ENCODE peak calls at places on chromosome 1, in six cellular contexts. C is pancreas; M is hepatocyte; Z is CD4-positive, alpha-beta memory T cell; S is GM23248; A is ovary. B is an unnamed sample.

GRCh38 chr1:92822907-92823306 is 8.9 kb upstream of the RPL5 start:
- DNase-seq in C (no peak), M (peak; percentile 40), Z (no peak), S (peak; percentile 39), A (no peak), B (no peak)

GRCh38 chr1:156893048-156893953 is at the start of gene PEAR1:
- DNase-seq in C (no peak), M (peak; percentile 47), Z (no peak), S (no peak), A (peak; percentile 81), B (no peak)

GRCh38 chr1:19888112-19888511 is 5.9 kb downstream of the OTUD3 start:
- DNase-seq in C (no peak), M (no peak), Z (no peak), S (no peak), A (no peak), B (no peak)

GRCh38 chr1:22636927-22637326 is 499 bp downstream of the C1QA start:
- DNase-seq in C (no peak), M (no peak), Z (no peak), S (no peak), A (no peak), B (no peak)

GRCh38 chr1:218676991-218677390 is 331.9 kb downstream of the TGFB2 start:
- DNase-seq in C (no peak), M (no peak), Z (no peak), S (no peak), A (no peak), B (no peak)

GRCh38 chr1:74571493-74571800 is 59.0 kb upstream of the LRRC53 start:
- DNase-seq in C (no peak), M (no peak), Z (no peak), S (no peak), A (no peak), B (no peak)

GRCh38 chr1:41330588-41331545 is 30.4 kb upstream of the FOXO6 start:
- DNase-seq in C (no peak), M (no peak), Z (no peak), S (no peak), A (no peak), B (peak; percentile 36)

GRCh38 chr1:25063591-25064416 is 133.7 kb upstream of the RUNX3 start:
- DNase-seq in C (no peak), M (no peak), Z (no peak), S (no peak), A (no peak), B (peak; percentile 31)

GRCh38 chr1:225355863-225356262 is 72.0 kb downstream of the LBR start:
- DNase-seq in C (no peak), M (no peak), Z (no peak), S (no peak), A (no peak), B (no peak)

GRCh38 chr1:59474496-59474895 is 177.6 kb downstream of the FGGY start:
- DNase-seq in C (no peak), M (no peak), Z (no peak), S (no peak), A (no peak), B (no peak)

GRCh38 chr1:68460935-68461334 is 11.2 kb upstream of the RPE65 start:
- DNase-seq in C (no peak), M (no peak), Z (no peak), S (no peak), A (no peak), B (no peak)

GRCh38 chr1:170881268-170882265 is 53.8 kb upstream of the MROH9 start:
- DNase-seq in C (no peak), M (peak; percentile 24), Z (no peak), S (peak; percentile 70), A (no peak), B (no peak)

GRCh38 chr1:25217015-25217414 is 15.3 kb downstream of the SYF2 start:
- DNase-seq in C (no peak), M (no peak), Z (no peak), S (no peak), A (no peak), B (no peak)

GRCh38 chr1:234627009-234627950 is 17.3 kb upstream of the IRF2BP2 start:
- DNase-seq in C (no peak), M (no peak), Z (no peak), S (no peak), A (no peak), B (no peak)

GRCh38 chr1:42933060-42933586 is 25.5 kb downstream of the SLC2A1 start:
- DNase-seq in C (no peak), M (no peak), Z (no peak), S (no peak), A (no peak), B (no peak)

GRCh38 chr1:169238506-169238905 is 129.1 kb downstream of the NME7 start:
- DNase-seq in C (no peak), M (no peak), Z (no peak), S (peak; percentile 71), A (no peak), B (no peak)

GRCh38 chr1:97849350-97850339 is 71.2 kb downstream of the DPYD start:
- DNase-seq in C (no peak), M (peak; percentile 12), Z (no peak), S (peak; percentile 96), A (no peak), B (no peak)

GRCh38 chr1:39720094-39720999 is 18.3 kb upstream of the PPIE start:
- DNase-seq in C (no peak), M (peak; percentile 77), Z (peak; percentile 65), S (peak; percentile 68), A (no peak), B (no peak)

GRCh38 chr1:67314696-67315095 is 7.0 kb downstream of the IL12RB2 start:
- DNase-seq in C (no peak), M (no peak), Z (peak; percentile 9), S (no peak), A (no peak), B (no peak)

GRCh38 chr1:116224111-116224510 is 112.9 kb downstream of the MAB21L3 start:
- DNase-seq in C (no peak), M (no peak), Z (no peak), S (no peak), A (no peak), B (no peak)

GRCh38 chr1:181135462-181135781 is 46.9 kb downstream of the IER5 start:
- DNase-seq in C (no peak), M (no peak), Z (no peak), S (peak; percentile 76), A (no peak), B (no peak)

GRCh38 chr1:157490337-157491165 is 61.8 kb downstream of the FCRL5 start:
- DNase-seq in C (peak; percentile 69), M (peak; percentile 81), Z (no peak), S (peak; percentile 70), A (no peak), B (peak; percentile 80)

GRCh38 chr1:29761159-29761928 is 525.0 kb downstream of the PTPRU start:
- DNase-seq in C (no peak), M (no peak), Z (no peak), S (no peak), A (no peak), B (no peak)

GRCh38 chr1:209860293-209860881 is 32.6 kb downstream of the UTP25 start:
- DNase-seq in C (peak; percentile 81), M (peak; percentile 94), Z (peak; percentile 59), S (peak; percentile 90), A (peak; percentile 82), B (peak; percentile 82)

GRCh38 chr1:154407866-154408777 is 3.0 kb downstream of the IL6R start:
- DNase-seq in C (no peak), M (no peak), Z (peak; percentile 43), S (peak; percentile 34), A (no peak), B (peak; percentile 50)

GRCh38 chr1:21046132-21046531 is 130.6 kb downstream of the EIF4G3 start:
- DNase-seq in C (no peak), M (no peak), Z (no peak), S (no peak), A (no peak), B (no peak)

GRCh38 chr1:15738416-15739113 is 2.5 kb downstream of the SLC25A34 start:
- DNase-seq in C (peak; percentile 68), M (no peak), Z (no peak), S (no peak), A (no peak), B (no peak)

GRCh38 chr1:198830397-198830796 is 191.6 kb downstream of the PTPRC start:
- DNase-seq in C (no peak), M (no peak), Z (no peak), S (no peak), A (no peak), B (no peak)

GRCh38 chr1:78280626-78281025 is 210.1 kb upstream of the PTGFR start:
- DNase-seq in C (no peak), M (no peak), Z (no peak), S (no peak), A (no peak), B (no peak)

GRCh38 chr1:43274804-43275180 is 5.0 kb downstream of the TMEM125 start:
- DNase-seq in C (no peak), M (no peak), Z (no peak), S (no peak), A (no peak), B (peak; percentile 54)

GRCh38 chr1:182430263-182431068 is 19.5 kb upstream of the RGSL1 start:
- DNase-seq in C (no peak), M (no peak), Z (peak; percentile 44), S (no peak), A (no peak), B (no peak)

DNA sequence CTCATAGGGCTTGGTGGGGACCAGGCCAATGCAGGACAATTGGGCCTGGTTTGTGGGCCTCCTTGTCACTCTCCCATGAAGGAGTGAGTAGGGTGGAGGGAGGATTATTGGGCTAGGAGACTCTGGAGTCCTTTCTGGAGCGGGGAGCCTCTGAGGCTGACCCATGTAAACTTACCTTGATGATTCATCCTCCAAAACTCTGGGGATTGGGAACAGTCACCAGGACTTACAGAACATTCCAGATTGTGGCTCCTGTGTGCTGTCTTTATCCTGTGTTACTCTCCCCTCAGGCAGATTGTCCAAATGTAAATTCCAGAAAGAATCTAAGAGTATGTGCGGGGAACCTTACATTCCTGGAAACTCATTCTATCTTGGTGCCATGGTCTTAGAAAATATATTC is 197.6 kb downstream of the CAMTA1 start:
- DNase-seq in C (no peak), M (no peak), Z (no peak), S (no peak), A (no peak), B (no peak)
- H3K27me3 ChIP-seq in C (no peaks in the 10 kb centered on the region), M (no peaks in the 10 kb centered on the region), Z (no peaks in the 10 kb centered on the region), S (peaks cover 15% of the 10 kb centered on the region), A (no peaks in the 10 kb centered on the region), B (no peaks in the 10 kb centered on the region)

GRCh38 chr1:167435484-167435883 is 82.8 kb downstream of the CD247 start:
- DNase-seq in C (no peak), M (no peak), Z (no peak), S (no peak), A (no peak), B (no peak)
- H3K27me3 ChIP-seq in C (no peaks in the 10 kb centered on the region), M (peaks cover 13% of the 10 kb centered on the region), Z (no peaks in the 10 kb centered on the region), S (no peaks in the 10 kb centered on the region), A (no peaks in the 10 kb centered on the region), B (peaks cover 8% of the 10 kb centered on the region)

GRCh38 chr1:58317694-58318093 is 228.8 kb downstream of the OMA1 start:
- DNase-seq in C (no peak), M (no peak), Z (no peak), S (no peak), A (no peak), B (no peak)
- H3K27me3 ChIP-seq in C (no peaks in the 10 kb centered on the region), M (no peaks in the 10 kb centered on the region), Z (no peaks in the 10 kb centered on the region), S (no peaks in the 10 kb centered on the region), A (no peaks in the 10 kb centered on the region), B (no peaks in the 10 kb centered on the region)

DNA sequence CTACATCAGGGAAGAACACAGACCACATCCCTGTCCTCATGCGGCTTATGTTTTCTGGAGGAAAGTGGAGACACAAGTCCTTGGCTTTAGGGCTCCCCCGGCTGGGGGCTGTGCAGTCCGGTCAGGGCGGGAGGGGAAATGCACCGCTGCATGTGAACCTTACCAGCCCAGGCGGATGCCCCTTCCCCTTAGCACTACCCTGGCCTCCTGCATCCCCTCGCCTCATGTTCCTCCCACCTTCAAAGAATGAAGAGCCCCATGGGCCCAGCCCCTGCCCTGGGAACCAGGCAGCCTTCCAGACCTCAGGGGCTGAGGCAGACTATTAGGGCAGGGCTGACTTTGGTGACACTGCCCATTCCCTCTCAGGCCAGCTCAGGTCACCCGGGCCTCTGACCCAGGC is 45.5 kb downstream of the TNNT2 start:
- DNase-seq in C (no peak), M (no peak), Z (no peak), S (no peak), A (no peak), B (peak; percentile 30)
- H3K27me3 ChIP-seq in C (no peaks in the 10 kb centered on the region), M (no peaks in the 10 kb centered on the region), Z (no peaks in the 10 kb centered on the region), S (peaks cover 3% of the 10 kb centered on the region), A (no peaks in the 10 kb centered on the region), B (no peaks in the 10 kb centered on the region)

B was measured in upper lobe of right lung.